ENCODE peak calls at places on chromosomes 5 and 9, in four cellular contexts. O is neural progenitor cell; T is naive thymus-derived CD4-positive, alpha-beta T cell; H is body of pancreas. K is an unnamed sample. For H3K36me3, the result is how much of the 10 kb centered on the place peaks cover.

GRCh38 chr9:32359452-32359851 is 25.0 kb upstream of the ACO1 start:
- DNase-seq in O (no peak), T (no peak), H (no peak), K (no peak)

GRCh38 chr9:98251554-98251953 is 3.9 kb downstream of the TBC1D2 start:
- DNase-seq in O (no peak), T (no peak), H (no peak), K (no peak)

GRCh38 chr5:83718195-83718825 is 2.3 kb downstream of the HAPLN1 start:
- DNase-seq in O (peak), T (peak), H (peak), K (peak)

GRCh38 chr5:138339086-138339456 is 1.0 kb downstream of the FAM53C start:
- DNase-seq in O (peak), T (no peak), H (peak), K (no peak)

GRCh38 chr9:89878003-89878411 is 273.2 kb downstream of the GADD45G start:
- DNase-seq in O (no peak), T (no peak), H (peak), K (no peak)

GRCh38 chr5:157545911-157546310 is 29.7 kb downstream of the ADAM19 start:
- DNase-seq in O (no peak), T (no peak), H (no peak), K (peak)

GRCh38 chr9:3348169-3348568 is 177.6 kb downstream of the RFX3 start:
- DNase-seq in O (no peak), T (no peak), H (no peak), K (no peak)

GRCh38 chr5:59547731-59548130 is 345.8 kb downstream of the PDE4D start:
- DNase-seq in O (no peak), T (no peak), H (no peak), K (no peak)

GRCh38 chr9:106717686-106718085 is 145.3 kb upstream of the ZNF462 start:
- DNase-seq in O (no peak), T (no peak), H (peak), K (no peak)

GRCh38 chr9:110578896-110579752 is at the start of gene SVEP1:
- DNase-seq in O (peak), T (no peak), H (peak), K (no peak)

GRCh38 chr5:52838306-52839015 is 50.7 kb downstream of the ITGA1 start:
- DNase-seq in O (no peak), T (no peak), H (no peak), K (no peak)

GRCh38 chr5:125179617-125180016 is 433.2 kb upstream of the ZNF608 start:
- DNase-seq in O (no peak), T (no peak), H (no peak), K (no peak)

GRCh38 chr5:123429221-123429954 is 6.2 kb upstream of the CEP120 start:
- DNase-seq in O (no peak), T (no peak), H (no peak), K (no peak)

GRCh38 chr5:165321912-165322311 is 1816.5 kb downstream of the MAT2B start:
- DNase-seq in O (no peak), T (no peak), H (no peak), K (no peak)

GRCh38 chr5:71666321-71666720 is 52.8 kb upstream of the CARTPT start:
- DNase-seq in O (no peak), T (no peak), H (no peak), K (no peak)

GRCh38 chr5:109250080-109250479 is 159.7 kb downstream of the PJA2 start:
- DNase-seq in O (no peak), T (no peak), H (no peak), K (no peak)

GRCh38 chr5:115774684-115775083 is 41.8 kb downstream of the CDO1 start:
- DNase-seq in O (no peak), T (no peak), H (no peak), K (no peak)

GRCh38 chr5:155085282-155085990 is 71.9 kb downstream of the KIF4B start:
- DNase-seq in O (no peak), T (no peak), H (no peak), K (no peak)

GRCh38 chr5:131482556-131483088 is 152.4 kb downstream of the RAPGEF6 start:
- DNase-seq in O (no peak), T (no peak), H (no peak), K (no peak)
- H3K36me3 ChIP-seq in O (under half), T (under half), H (under half), K (under half)

GRCh38 chr5:179872356-179873160 is 13.9 kb upstream of the MRNIP start:
- DNase-seq in O (no peak), T (no peak), H (no peak), K (no peak)

GRCh38 chr5:179870403-179870903 is 11.8 kb upstream of the MRNIP start:
- DNase-seq in O (peak), T (no peak), H (peak), K (no peak)

GRCh38 chr5:179873176-179873575 is 14.6 kb upstream of the MRNIP start:
- DNase-seq in O (no peak), T (no peak), H (no peak), K (no peak)

GRCh38 chr5:179870952-179871351 is 12.3 kb upstream of the MRNIP start:
- DNase-seq in O (no peak), T (no peak), H (no peak), K (no peak)

DNA sequence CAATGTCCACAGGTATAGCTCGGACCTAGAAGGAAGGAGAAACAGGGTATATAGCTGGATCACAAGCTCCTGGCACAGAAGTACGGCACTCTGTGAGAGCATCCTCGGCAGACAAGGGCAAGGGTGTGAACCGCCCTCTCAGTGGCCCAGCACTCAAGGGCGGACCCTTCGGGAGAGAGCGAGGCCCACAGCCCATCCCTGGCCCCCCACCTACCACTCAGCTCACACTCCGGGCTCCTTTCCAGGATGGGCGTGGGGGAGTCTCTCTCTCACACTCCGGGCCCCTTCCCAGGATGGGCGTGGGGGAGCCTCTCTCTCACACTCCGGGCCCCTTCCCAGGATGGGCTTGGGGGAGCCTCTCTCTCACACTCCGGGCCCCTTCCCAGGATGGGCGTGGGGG is 12.9 kb upstream of the MRNIP start:
- DNase-seq in O (no peak), T (no peak), H (no peak), K (no peak)
- H3K36me3 ChIP-seq in O (under half), T (half or more), H (under half), K (half or more)

DNA sequence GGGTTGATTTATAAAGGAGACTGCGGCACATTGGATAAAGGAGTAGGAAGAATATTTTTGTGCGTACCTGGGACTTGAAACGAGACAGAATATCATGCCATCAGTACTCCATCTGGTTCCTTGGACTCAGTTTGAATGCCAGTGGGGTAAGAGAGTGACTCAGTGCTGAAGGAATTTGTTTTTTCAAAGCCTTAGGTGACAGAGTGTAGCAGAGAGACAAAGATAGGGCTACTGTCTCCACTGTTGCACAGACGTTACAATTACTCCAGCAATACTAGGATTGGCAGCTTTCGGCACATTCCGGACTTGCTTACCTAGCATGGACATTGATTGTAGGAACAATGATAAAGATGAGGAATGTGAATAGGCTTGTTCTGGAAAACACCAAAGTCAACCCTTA is 250.7 kb downstream of the KCTD16 start:
- DNase-seq in O (no peak), T (no peak), H (no peak), K (no peak)
- H3K36me3 ChIP-seq in O (under half), T (under half), H (under half), K (under half)

GRCh38 chr9:124349675-124350484 is 65.4 kb downstream of the PSMB7 start:
- DNase-seq in O (no peak), T (no peak), H (no peak), K (no peak)

GRCh38 chr9:124348831-124349230 is 66.4 kb downstream of the PSMB7 start:
- DNase-seq in O (no peak), T (no peak), H (no peak), K (no peak)

GRCh38 chr9:124349267-124349666 is 66.0 kb downstream of the PSMB7 start:
- DNase-seq in O (no peak), T (no peak), H (no peak), K (no peak)

GRCh38 chr9:124351672-124352468 is 63.4 kb downstream of the PSMB7 start:
- DNase-seq in O (no peak), T (no peak), H (no peak), K (no peak)

GRCh38 chr9:124350485-124351263 is 64.6 kb downstream of the PSMB7 start:
- DNase-seq in O (no peak), T (no peak), H (no peak), K (no peak)
- H3K36me3 ChIP-seq in O (under half), T (half or more), H (under half), K (half or more)

DNA sequence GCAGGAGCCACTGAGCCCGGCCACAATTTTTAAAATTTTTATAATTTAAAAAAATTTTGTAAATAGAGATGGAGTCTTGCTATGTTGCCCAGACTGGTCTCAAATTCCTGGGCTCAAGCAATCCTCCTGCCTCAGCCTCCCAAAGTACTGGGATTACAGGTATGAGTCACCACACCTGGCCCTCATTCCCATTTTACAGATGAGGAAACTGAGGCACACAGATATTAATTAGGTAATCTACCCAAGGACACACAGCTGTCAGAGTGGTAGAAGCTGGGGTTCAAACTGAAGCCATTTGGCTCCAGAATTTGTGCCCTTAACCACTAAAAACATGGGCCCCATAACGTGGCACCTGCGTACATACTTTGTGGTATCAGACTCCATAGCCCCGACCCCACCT is 7.5 kb downstream of the TRUB2 start:
- DNase-seq in O (no peak), T (no peak), H (no peak), K (no peak)
- H3K36me3 ChIP-seq in O (under half), T (half or more), H (under half), K (half or more)

GRCh38 chr9:133702798-133703570 is 35.2 kb downstream of the SARDH start:
- DNase-seq in O (no peak), T (peak), H (no peak), K (no peak)
- H3K36me3 ChIP-seq in O (under half), T (under half), H (under half), K (under half)

GRCh38 chr5:131709043-131709442 is 74.0 kb upstream of the RAPGEF6 start:
- DNase-seq in O (no peak), T (no peak), H (no peak), K (no peak)
- H3K36me3 ChIP-seq in O (under half), T (under half), H (under half), K (half or more)

GRCh38 chr5:134396274-134396673 is 15.4 kb downstream of the CDKN2AIPNL start:
- DNase-seq in O (no peak), T (no peak), H (no peak), K (no peak)

GRCh38 chr5:134398609-134399155 is 13.0 kb downstream of the CDKN2AIPNL start:
- DNase-seq in O (no peak), T (no peak), H (peak), K (no peak)

GRCh38 chr5:134397196-134397595 is 14.5 kb downstream of the CDKN2AIPNL start:
- DNase-seq in O (no peak), T (no peak), H (no peak), K (no peak)

GRCh38 chr5:134392301-134392700 is 19.4 kb downstream of the CDKN2AIPNL start:
- DNase-seq in O (no peak), T (no peak), H (no peak), K (no peak)

DNA sequence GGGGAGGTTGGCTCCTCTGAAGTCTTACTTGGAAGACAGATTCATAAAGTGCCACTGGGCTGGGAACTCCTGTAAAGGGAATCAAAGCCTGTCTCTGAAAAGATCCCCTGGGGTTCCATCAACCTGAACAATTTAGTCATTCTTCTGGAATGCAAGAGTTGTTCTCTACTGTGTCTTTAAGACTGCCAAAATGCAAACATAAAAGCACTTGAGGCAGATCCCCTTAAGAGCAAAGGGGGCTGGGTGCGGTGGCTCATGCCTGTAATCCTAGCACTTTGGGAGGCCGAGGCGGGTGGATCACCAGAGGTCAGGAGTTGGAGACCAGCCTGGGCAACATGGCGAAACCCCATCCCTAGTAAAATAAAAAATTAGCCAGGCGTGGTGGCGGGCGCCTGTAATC is 16.7 kb downstream of the CDKN2AIPNL start:
- DNase-seq in O (no peak), T (no peak), H (no peak), K (no peak)
- H3K36me3 ChIP-seq in O (under half), T (half or more), H (under half), K (half or more)

DNA sequence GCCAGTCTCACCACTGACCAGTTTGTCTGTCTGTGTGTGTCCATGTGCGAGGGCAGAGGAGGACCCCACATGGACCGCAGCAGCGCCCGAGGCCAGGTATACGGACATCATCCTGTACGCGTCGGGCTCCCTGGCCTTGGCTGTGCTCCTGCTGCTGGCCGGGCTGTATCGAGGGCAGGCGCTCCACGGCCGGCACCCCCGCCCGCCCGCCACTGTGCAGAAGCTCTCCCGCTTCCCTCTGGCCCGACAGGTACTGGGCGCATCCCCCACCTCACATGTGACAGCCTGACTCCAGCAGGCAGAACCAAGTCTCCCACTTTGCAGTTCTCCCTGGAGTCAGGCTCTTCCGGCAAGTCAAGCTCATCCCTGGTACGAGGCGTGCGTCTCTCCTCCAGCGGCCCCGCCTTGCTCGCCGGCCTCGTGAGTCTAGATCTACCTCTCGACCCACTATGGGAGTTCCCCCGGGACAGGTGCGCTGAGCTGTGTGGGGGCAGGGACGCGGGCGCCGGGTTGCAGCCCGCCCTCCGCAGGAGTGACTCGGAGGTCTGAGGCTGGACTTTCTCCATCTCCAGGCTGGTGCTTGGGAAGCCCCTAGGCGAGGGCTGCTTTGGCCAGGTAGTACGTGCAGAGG is 6.5 kb downstream of the FGFR4 start:
- DNase-seq in O (no peak), T (no peak), H (no peak), K (no peak)
- H3K36me3 ChIP-seq in O (under half), T (under half), H (under half), K (under half)